ENCODE peak calls at places on chromosomes 2 and 18, in ten cellular contexts. I is AG09309; M is glutamatergic neuron; U is AG20443; R is stomach; O is sciatic nerve; V is mucosa of gallbladder; P is iris pigment epithelial cell; X is fibroblast of gingiva; C is stimulated activated naive B cell treated with anti-CD40 and anti-IgM and Interleukin-4, amounts not matched to agents 10 μg/mL and 1 μg/mL and 100 μg/mL, for 72 hours. W is an unnamed sample.

GRCh38 chr2:161373939-161374338 is 42.2 kb upstream of the TBR1 start:
- DNase-seq in I (peak; percentile 5), M (no peak), U (peak; percentile 16), R (no peak), O (no peak), V (no peak), P (peak; percentile 68), X (no peak), C (no peak), W (no peak)

GRCh38 chr2:239459056-239459455 is 58.2 kb upstream of the HDAC4 start:
- DNase-seq in I (no peak), M (no peak), U (no peak), R (peak; percentile 18), O (no peak), V (no peak), P (no peak), X (no peak), C (no peak), W (no peak)

GRCh38 chr18:32753656-32754221 is 19.1 kb downstream of the KLHL14 start:
- DNase-seq in I (no peak), M (peak; percentile 22), U (no peak), R (no peak), O (no peak), V (no peak), P (no peak), X (no peak), C (no peak), W (peak; percentile 73)

GRCh38 chr2:46163804-46164569 is 133.2 kb upstream of the EPAS1 start:
- DNase-seq in I (no peak), M (no peak), U (no peak), R (no peak), O (no peak), V (no peak), P (no peak), X (no peak), C (no peak), W (no peak)

GRCh38 chr18:70085641-70086040 is 119.8 kb downstream of the RTTN start:
- DNase-seq in I (no peak), M (no peak), U (no peak), R (no peak), O (no peak), V (no peak), P (no peak), X (no peak), C (no peak), W (no peak)

GRCh38 chr2:232117413-232117812 is 155.9 kb downstream of the DIS3L2 start:
- DNase-seq in I (no peak), M (no peak), U (no peak), R (no peak), O (no peak), V (no peak), P (no peak), X (no peak), C (no peak), W (no peak)

GRCh38 chr2:118169359-118170005 is 81.2 kb downstream of the INSIG2 start:
- DNase-seq in I (no peak), M (no peak), U (peak; percentile 51), R (no peak), O (peak; percentile 63), V (no peak), P (no peak), X (no peak), C (no peak), W (no peak)

GRCh38 chr18:49371786-49372185 is 88.7 kb downstream of the DYM start:
- DNase-seq in I (no peak), M (no peak), U (peak; percentile 44), R (no peak), O (no peak), V (no peak), P (no peak), X (peak; percentile 12), C (no peak), W (no peak)

GRCh38 chr2:236159778-236160170 is 8.4 kb downstream of the GBX2 start:
- DNase-seq in I (no peak), M (no peak), U (no peak), R (no peak), O (no peak), V (no peak), P (no peak), X (no peak), C (no peak), W (peak; percentile 18)

GRCh38 chr2:233480490-233481202 is 85.9 kb downstream of the USP40 start:
- DNase-seq in I (no peak), M (no peak), U (no peak), R (peak; percentile 94), O (peak; percentile 55), V (no peak), P (no peak), X (no peak), C (no peak), W (no peak)

GRCh38 chr2:170215019-170215418 is 37.1 kb downstream of the MYO3B start:
- DNase-seq in I (no peak), M (no peak), U (no peak), R (no peak), O (no peak), V (no peak), P (no peak), X (no peak), C (no peak), W (no peak)

GRCh38 chr2:65420712-65421431 is 11.5 kb downstream of the SPRED2 start:
- DNase-seq in I (no peak), M (no peak), U (no peak), R (no peak), O (no peak), V (no peak), P (peak; percentile 78), X (no peak), C (peak; percentile 41), W (no peak)

GRCh38 chr18:41940506-41941215 is 14.4 kb upstream of the PIK3C3 start:
- DNase-seq in I (peak; percentile 77), M (no peak), U (peak; percentile 75), R (no peak), O (no peak), V (no peak), P (peak; percentile 98), X (peak; percentile 63), C (no peak), W (no peak)

GRCh38 chr2:96110621-96111256 is 5.6 kb downstream of the ADRA2B start:
- DNase-seq in I (no peak), M (no peak), U (no peak), R (no peak), O (no peak), V (no peak), P (no peak), X (no peak), C (no peak), W (no peak)

GRCh38 chr2:55153564-55154315 is 78.4 kb downstream of the CLHC1 start:
- DNase-seq in I (no peak), M (no peak), U (no peak), R (no peak), O (no peak), V (no peak), P (peak; percentile 80), X (peak; percentile 47), C (no peak), W (no peak)

W was measured in D721Med.